ENCODE peak calls at places on chromosomes 7 and 10, in seven cellular contexts. V is cardiac fibroblast; U is tibial artery; C is H7; Y is right lobe of liver; E is CD8-positive, alpha-beta memory T cell; A is CD4-positive, alpha-beta memory T cell. D is an unnamed sample.

GRCh38 chr10:36248314-36248981 is 606.4 kb upstream of the FZD8 start:
- DNase-seq in A (no peak), Y (no peak), V (no peak), C (no peak), U (no peak), E (no peak), D (no peak)

GRCh38 chr7:1758417-1758858 is 88.4 kb downstream of the ELFN1 start:
- DNase-seq in A (no peak), E (peak), C (peak), V (peak), U (no peak), Y (peak), D (no peak)

GRCh38 chr7:5703572-5704533 is 77.6 kb downstream of the RNF216 start:
- DNase-seq in E (no peak), Y (no peak), A (no peak), U (no peak), C (no peak), V (no peak), D (no peak)

GRCh38 chr10:21195149-21195731 is 298.1 kb upstream of the NEBL start:
- DNase-seq in A (no peak), C (no peak), E (no peak), Y (no peak), V (peak), U (no peak), D (no peak)

GRCh38 chr10:62382831-62383230 is 8.7 kb downstream of the ZNF365 start:
- DNase-seq in E (no peak), V (no peak), C (no peak), U (no peak), Y (no peak), A (no peak), D (no peak)

GRCh38 chr10:70885931-70886903 is 2.1 kb downstream of the PCBD1 start:
- DNase-seq in C (no peak), Y (peak), A (no peak), V (no peak), U (no peak), E (no peak), D (no peak)

GRCh38 chr10:78973901-78974408 is 94.8 kb upstream of the ZMIZ1 start:
- DNase-seq in Y (peak), C (peak), E (peak), V (peak), A (peak), U (peak), D (no peak)

GRCh38 chr10:99827906-99828305 is 45.5 kb downstream of the ABCC2 start:
- DNase-seq in C (no peak), V (peak), U (no peak), Y (no peak), A (no peak), E (no peak), D (no peak)

GRCh38 chr7:156582591-156583123 is 57.9 kb upstream of the RNF32 start:
- DNase-seq in C (no peak), E (no peak), V (no peak), Y (no peak), A (no peak), U (no peak), D (no peak)

GRCh38 chr10:30980951-30981616 is 50.6 kb downstream of the ZNF438 start:
- DNase-seq in Y (peak), A (no peak), V (peak), U (peak), C (no peak), E (no peak), D (peak)

GRCh38 chr7:1843271-1843861 is 173.3 kb downstream of the ELFN1 start:
- DNase-seq in E (peak), U (no peak), Y (peak), V (no peak), C (no peak), A (no peak), D (peak)

GRCh38 chr7:2944729-2945128 is 98.9 kb downstream of the CARD11 start:
- DNase-seq in A (no peak), E (peak), V (no peak), U (no peak), Y (no peak), C (no peak), D (no peak)

GRCh38 chr7:2892571-2892970 is 48.5 kb upstream of the GNA12 start:
- DNase-seq in V (no peak), C (no peak), U (no peak), E (no peak), A (no peak), Y (no peak), D (peak)

GRCh38 chr10:54799491-54799890 is 1.5 kb downstream of the PCDH15 start:
- DNase-seq in Y (no peak), U (no peak), A (no peak), C (no peak), V (no peak), E (no peak), D (no peak)

GRCh38 chr10:24465899-24466615 is 257.1 kb downstream of the KIAA1217 start:
- DNase-seq in C (no peak), U (no peak), E (no peak), Y (peak), V (peak), A (peak), D (peak)

GRCh38 chr10:43078986-43079273 is 2.1 kb downstream of the RET start:
- DNase-seq in C (peak), A (no peak), E (no peak), U (no peak), Y (peak), V (peak), D (no peak)

GRCh38 chr7:134593530-134594392 is 44.9 kb downstream of the AKR1B15 start:
- DNase-seq in C (no peak), V (peak), E (no peak), U (peak), Y (peak), A (no peak), D (peak)

GRCh38 chr10:12902135-12902572 is 99.4 kb downstream of the CCDC3 start:
- DNase-seq in A (peak), E (no peak), C (peak), U (peak), Y (peak), V (peak), D (no peak)

GRCh38 chr7:111098011-111098925 is 7.3 kb downstream of the LRRN3 start:
- DNase-seq in A (peak), V (peak), E (peak), U (no peak), C (no peak), Y (peak), D (no peak)

GRCh38 chr10:102068216-102068615 is 3.1 kb downstream of the HPS6 start:
- DNase-seq in V (peak), U (no peak), C (no peak), Y (peak), A (no peak), E (no peak), D (no peak)

GRCh38 chr10:102632394-102633062 is 11.8 kb upstream of the TRIM8 start:
- DNase-seq in Y (no peak), C (no peak), E (peak), V (no peak), A (no peak), U (no peak), D (no peak)

GRCh38 chr10:93150289-93150688 is 76.6 kb downstream of the CYP26A1 start:
- DNase-seq in E (no peak), U (no peak), C (no peak), A (peak), Y (no peak), V (peak), D (no peak)

GRCh38 chr10:103525901-103526300 is 32.4 kb downstream of the NEURL1 start:
- DNase-seq in E (no peak), V (no peak), U (no peak), A (no peak), Y (no peak), C (no peak), D (no peak)

GRCh38 chr10:118615888-118616287 is 20.4 kb upstream of the PRLHR start:
- DNase-seq in U (no peak), V (peak), C (peak), Y (no peak), E (no peak), A (no peak), D (no peak)

GRCh38 chr10:29634764-29635625 is at the start of gene SVIL:
- DNase-seq in U (peak), A (no peak), C (no peak), V (peak), E (no peak), Y (no peak), D (peak)

GRCh38 chr7:101555921-101556275 is 73.2 kb downstream of the MYL10 start:
- DNase-seq in V (no peak), U (no peak), E (peak), A (no peak), Y (no peak), C (peak), D (no peak)

GRCh38 chr7:130721486-130722277 is 12.3 kb downstream of the KLF14 start:
- DNase-seq in A (no peak), C (peak), E (no peak), U (peak), Y (peak), V (peak), D (peak)

GRCh38 chr10:13633689-13634088 is 46.9 kb downstream of the PRPF18 start:
- DNase-seq in U (peak), V (peak), A (no peak), E (no peak), C (no peak), Y (no peak), D (peak)

GRCh38 chr10:73955719-73956118 is 42.2 kb upstream of the VCL start:
- DNase-seq in A (no peak), Y (no peak), V (no peak), C (no peak), U (no peak), E (no peak), D (no peak)

GRCh38 chr10:73953665-73954064 is 42.7 kb downstream of the PLAU start:
- DNase-seq in E (no peak), C (no peak), Y (no peak), U (no peak), A (no peak), V (peak), D (no peak)

GRCh38 chr10:73954737-73955136 is 43.2 kb upstream of the VCL start:
- DNase-seq in V (no peak), Y (no peak), C (no peak), U (no peak), A (no peak), E (no peak), D (no peak)

GRCh38 chr10:73956476-73957338 is 41.2 kb upstream of the VCL start:
- DNase-seq in C (no peak), E (peak), A (peak), V (no peak), U (no peak), Y (no peak), D (no peak)
- H3K4me3 ChIP-seq in C (no peak), E (peak), A (peak), V (no peak), U (no peak), Y (no peak), D (no peak)

GRCh38 chr10:124079864-124080263 is 13.5 kb downstream of the CHST15 start:
- DNase-seq in V (no peak), A (no peak), Y (no peak), C (no peak), E (no peak), U (no peak), D (no peak)
- H3K4me3 ChIP-seq in V (no peak), A (no peak), Y (no peak), C (no peak), E (no peak), U (no peak), D (no peak)

GRCh38 chr10:64036996-64037666 is 515.9 kb downstream of the REEP3 start:
- DNase-seq in U (no peak), C (no peak), E (no peak), V (no peak), Y (no peak), A (no peak), D (no peak)
- H3K4me3 ChIP-seq in U (no peak), C (no peak), E (no peak), V (no peak), Y (no peak), A (no peak), D (no peak)

GRCh38 chr7:56105508-56105907 is 768 bp downstream of the CHCHD2 start:
- DNase-seq in A (peak), Y (no peak), V (peak), C (no peak), U (no peak), E (peak), D (peak)

GRCh38 chr7:56097700-56098099 is 4.9 kb upstream of the PHKG1 start:
- DNase-seq in V (peak), A (no peak), Y (no peak), U (peak), E (no peak), C (no peak), D (no peak)

DNA sequence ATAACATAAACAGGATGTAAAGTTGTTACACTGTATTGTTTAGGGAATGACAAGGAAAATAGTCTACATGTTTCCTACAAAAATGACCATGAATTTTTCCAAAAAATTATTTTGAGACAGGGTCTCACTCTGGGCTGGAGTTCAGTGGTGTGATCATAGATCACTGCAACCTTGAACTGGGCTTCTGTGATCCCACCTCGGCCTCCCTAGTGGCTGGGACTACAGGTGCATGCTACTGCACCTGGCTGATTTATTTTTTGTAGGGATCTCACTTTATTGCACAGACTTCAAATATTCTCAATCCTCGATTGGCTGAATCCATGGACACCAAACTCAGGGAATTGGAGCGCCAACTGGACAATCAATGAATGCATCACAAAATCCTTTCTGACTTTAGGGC is 6.6 kb downstream of the CHCHD2 start:
- DNase-seq in C (no peak), A (no peak), V (no peak), U (no peak), E (no peak), Y (no peak), D (no peak)
- H3K4me3 ChIP-seq in C (no peak), A (no peak), V (no peak), U (no peak), E (no peak), Y (no peak), D (no peak)

GRCh38 chr10:132418520-132419416 is 21.8 kb downstream of the PWWP2B start:
- DNase-seq in E (no peak), C (peak), A (no peak), U (no peak), Y (no peak), V (peak), D (no peak)
- H3K4me3 ChIP-seq in E (no peak), C (peak), A (no peak), U (no peak), Y (no peak), V (no peak), D (no peak)